ENCODE peak calls at places on chromosomes 11 and 22, in five cellular contexts. D is activated T-cell treated with anti-CD3 and anti-CD28 coated beads for 4 hours, Z is MM.1S, E is RPMI8226, J is T-cell. H is an unnamed sample.

GRCh38 chr22:48874956-48875355 is 952.7 kb downstream of the BRD1 start:
- DNase-seq in D (no peak), Z (no peak), E (no peak), J (no peak), H (no peak)

GRCh38 chr11:5703741-5704536 is 14.3 kb downstream of the TRIM22 start:
- DNase-seq in D (no peak), Z (no peak), E (no peak), J (no peak), H (no peak)

GRCh38 chr22:44352378-44353062 is 39.8 kb upstream of the SHISAL1 start:
- DNase-seq in D (no peak), Z (no peak), E (no peak), J (no peak), H (no peak)

GRCh38 chr11:119751281-119752060 is 22.5 kb upstream of the NECTIN1 start:
- DNase-seq in D (no peak), Z (peak; percentile 14), E (peak; percentile 69), J (no peak), H (no peak)

GRCh38 chr22:30609260-30610185 is 2.5 kb downstream of the TCN2 start:
- DNase-seq in D (no peak), Z (peak; percentile 92), E (peak; percentile 93), J (no peak), H (no peak)

GRCh38 chr11:77109236-77110019 is 6.8 kb downstream of the OMP start:
- DNase-seq in D (no peak), Z (no peak), E (no peak), J (no peak), H (no peak)

GRCh38 chr11:71244116-71244815 is 8.1 kb downstream of the SHANK2 start:
- DNase-seq in D (no peak), Z (no peak), E (no peak), J (no peak), H (no peak)

GRCh38 chr11:69983571-69983877 is 94.6 kb upstream of the ANO1 start:
- DNase-seq in D (no peak), Z (no peak), E (peak; percentile 67), J (no peak), H (no peak)

GRCh38 chr11:45457649-45458048 is 171.5 kb upstream of the SYT13 start:
- DNase-seq in D (no peak), Z (no peak), E (no peak), J (no peak), H (no peak)